ENCODE peak calls at places on chromosomes 6 and 20, in eight cellular contexts. S, D, L, B, G, C, J and N are unnamed samples.
A peak's percentile ranks its signal among the peaks of the same experiment; 100 is the strongest.

GRCh38 chr20:7291946-7292345 is 524.5 kb downstream of the BMP2 start:
- DNase-seq in D (no peak), B (no peak), S (no peak), L (no peak), J (no peak), C (no peak), G (no peak), N (no peak)

GRCh38 chr6:34246249-34246562 is 2.6 kb downstream of the SMIM29 start:
- DNase-seq in L (no peak), S (no peak), D (no peak), G (no peak), B (no peak), C (no peak), J (no peak), N (no peak)

GRCh38 chr6:46749731-46750130 is 3.0 kb downstream of the ANKRD66 start:
- DNase-seq in G (no peak), S (no peak), L (no peak), B (no peak), J (no peak), D (no peak), C (no peak), N (no peak)

GRCh38 chr6:154993026-154993425 is 2.1 kb upstream of the TIAM2 start:
- DNase-seq in G (peak; percentile 24), D (no peak), C (no peak), J (no peak), S (no peak), L (no peak), B (no peak), N (no peak)

GRCh38 chr6:122953766-122954165 is 42.3 kb upstream of the CLVS2 start:
- DNase-seq in C (no peak), J (no peak), G (no peak), L (no peak), B (no peak), D (peak; percentile 29), S (no peak), N (no peak)

GRCh38 chr6:8268156-8268555 is 165.8 kb upstream of the EEF1E1 start:
- DNase-seq in L (no peak), S (no peak), G (no peak), B (no peak), C (no peak), J (no peak), D (no peak), N (no peak)

GRCh38 chr6:160679402-160679769 is 15.3 kb upstream of the LPA start:
- DNase-seq in B (no peak), C (peak; percentile 67), S (no peak), L (peak; percentile 16), D (peak; percentile 5), G (no peak), J (no peak), N (no peak)

GRCh38 chr6:137115653-137116052 is 57.8 kb downstream of the IL22RA2 start:
- DNase-seq in B (no peak), D (peak; percentile 4), G (no peak), C (no peak), J (no peak), S (no peak), L (no peak), N (no peak)

GRCh38 chr20:50099565-50099991 is 13.4 kb downstream of the UBE2V1 start:
- DNase-seq in J (no peak), G (no peak), C (no peak), B (no peak), L (no peak), S (no peak), D (no peak), N (no peak)

GRCh38 chr6:164926686-164927085 is 382.7 kb downstream of the C6orf118 start:
- DNase-seq in L (no peak), J (no peak), S (no peak), B (no peak), D (no peak), G (no peak), C (no peak), N (no peak)

GRCh38 chr20:44742304-44743079 is 3.2 kb upstream of the KCNK15 start:
- DNase-seq in G (no peak), B (no peak), L (no peak), C (no peak), S (peak; percentile 44), D (no peak), J (no peak), N (no peak)

GRCh38 chr20:36482044-36482473 is 59.3 kb upstream of the MYL9 start:
- DNase-seq in S (peak; percentile 90), J (no peak), C (peak; percentile 62), B (peak; percentile 78), L (no peak), G (no peak), D (no peak), N (peak; percentile 68)

GRCh38 chr6:114998492-114998891 is 655.7 kb upstream of the HS3ST5 start:
- DNase-seq in C (no peak), G (no peak), B (no peak), S (no peak), D (no peak), J (no peak), L (no peak), N (no peak)

GRCh38 chr6:106098383-106099234 is 12.5 kb downstream of the PRDM1 start:
- DNase-seq in S (no peak), J (peak; percentile 89), G (peak; percentile 50), L (no peak), D (no peak), B (peak; percentile 50), C (peak; percentile 39), N (no peak)

GRCh38 chr6:14968056-14968643 is 277.7 kb upstream of the JARID2 start:
- DNase-seq in D (no peak), C (no peak), L (no peak), B (no peak), G (no peak), S (no peak), J (no peak), N (no peak)

GRCh38 chr20:4074877-4075455 is 59.6 kb upstream of the RNF24 start:
- DNase-seq in D (no peak), C (no peak), B (no peak), S (no peak), L (no peak), J (no peak), G (no peak), N (no peak)

GRCh38 chr6:166252601-166253000 is 55.6 kb downstream of the PRR18 start:
- DNase-seq in G (no peak), D (no peak), B (no peak), J (no peak), L (no peak), S (no peak), C (no peak), N (no peak)
- H3K27me3 ChIP-seq in G (peaks cover 31% of the 10 kb centered on the region), D (peaks cover 48% of the 10 kb centered on the region), B (peaks cover 52% of the 10 kb centered on the region), J (peaks cover 26% of the 10 kb centered on the region), L (peaks cover 23% of the 10 kb centered on the region), S (peaks cover 42% of the 10 kb centered on the region), C (peaks cover 7% of the 10 kb centered on the region), N (peaks cover 57% of the 10 kb centered on the region)

DNA sequence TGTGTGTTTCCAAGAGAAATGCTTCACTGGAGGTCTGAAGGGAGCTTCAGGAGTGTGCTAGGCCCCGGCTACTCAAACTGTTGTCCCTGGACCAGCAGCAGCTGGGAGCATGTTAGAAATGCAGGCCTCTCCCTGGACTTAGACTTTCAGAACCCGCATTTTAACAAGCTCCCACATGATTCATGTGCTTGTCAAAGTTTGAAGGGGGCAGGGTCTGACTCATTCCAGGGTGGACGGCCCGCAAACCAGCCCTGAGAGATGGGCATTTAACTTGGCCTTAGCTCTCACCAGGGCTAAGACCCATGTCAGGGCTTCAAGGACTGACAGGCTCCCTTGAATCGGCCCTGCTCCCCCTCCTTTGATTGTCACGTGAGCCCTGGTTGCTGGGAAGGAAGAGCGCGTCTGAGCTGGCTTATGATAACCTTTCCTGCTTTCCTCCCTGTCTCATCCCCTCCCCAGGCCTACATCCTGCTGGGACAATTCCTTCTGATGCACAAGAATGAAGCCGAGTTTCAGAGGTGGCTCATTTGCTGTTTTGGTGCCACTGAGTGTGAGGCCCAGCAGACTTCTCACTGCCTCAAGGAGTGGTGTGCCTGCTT is 35.5 kb downstream of the BANF2 start:
- DNase-seq in S (no peak), D (no peak), C (no peak), B (no peak), J (peak; percentile 68), G (no peak), L (no peak), N (no peak)
- H3K27ac ChIP-seq in S (no peak overlapping the region), D (no peak overlapping the region), C (peak overlapping the region; percentile 75), B (no peak overlapping the region), J (peak overlapping the region; percentile 28), G (no peak overlapping the region), L (no peak overlapping the region), N (no peak overlapping the region)

GRCh38 chr6:143971453-143971852 is 36.6 kb downstream of the PLAGL1 start:
- DNase-seq in L (no peak), B (no peak), C (no peak), J (peak; percentile 13), S (no peak), G (no peak), D (no peak), N (no peak)
- H3K27me3 ChIP-seq in L (no peaks in the 10 kb centered on the region), B (no peaks in the 10 kb centered on the region), C (no peaks in the 10 kb centered on the region), J (peaks cover 6% of the 10 kb centered on the region), S (no peaks in the 10 kb centered on the region), G (peaks cover 4% of the 10 kb centered on the region), D (no peaks in the 10 kb centered on the region), N (no peaks in the 10 kb centered on the region)

GRCh38 chr20:58695084-58695722 is 2.6 kb downstream of the NPEPL1 start:
- DNase-seq in S (no peak), L (peak; percentile 7), D (no peak), J (no peak), B (no peak), C (no peak), G (no peak), N (peak; percentile 9)

GRCh38 chr20:58693226-58694006 is 816 bp downstream of the NPEPL1 start:
- DNase-seq in G (peak; percentile 43), J (no peak), B (no peak), L (no peak), C (peak; percentile 34), D (peak; percentile 23), S (no peak), N (peak; percentile 35)

GRCh38 chr20:58692579-58693225 is at the start of gene NPEPL1:
- DNase-seq in G (peak; percentile 94), C (peak; percentile 65), L (peak; percentile 60), J (peak; percentile 67), B (peak; percentile 50), S (peak; percentile 83), D (peak; percentile 71), N (peak; percentile 75)

GRCh38 chr20:58695895-58696375 is 3.3 kb downstream of the NPEPL1 start:
- DNase-seq in J (no peak), L (no peak), C (no peak), D (no peak), G (no peak), B (no peak), S (no peak), N (peak; percentile 11)

DNA sequence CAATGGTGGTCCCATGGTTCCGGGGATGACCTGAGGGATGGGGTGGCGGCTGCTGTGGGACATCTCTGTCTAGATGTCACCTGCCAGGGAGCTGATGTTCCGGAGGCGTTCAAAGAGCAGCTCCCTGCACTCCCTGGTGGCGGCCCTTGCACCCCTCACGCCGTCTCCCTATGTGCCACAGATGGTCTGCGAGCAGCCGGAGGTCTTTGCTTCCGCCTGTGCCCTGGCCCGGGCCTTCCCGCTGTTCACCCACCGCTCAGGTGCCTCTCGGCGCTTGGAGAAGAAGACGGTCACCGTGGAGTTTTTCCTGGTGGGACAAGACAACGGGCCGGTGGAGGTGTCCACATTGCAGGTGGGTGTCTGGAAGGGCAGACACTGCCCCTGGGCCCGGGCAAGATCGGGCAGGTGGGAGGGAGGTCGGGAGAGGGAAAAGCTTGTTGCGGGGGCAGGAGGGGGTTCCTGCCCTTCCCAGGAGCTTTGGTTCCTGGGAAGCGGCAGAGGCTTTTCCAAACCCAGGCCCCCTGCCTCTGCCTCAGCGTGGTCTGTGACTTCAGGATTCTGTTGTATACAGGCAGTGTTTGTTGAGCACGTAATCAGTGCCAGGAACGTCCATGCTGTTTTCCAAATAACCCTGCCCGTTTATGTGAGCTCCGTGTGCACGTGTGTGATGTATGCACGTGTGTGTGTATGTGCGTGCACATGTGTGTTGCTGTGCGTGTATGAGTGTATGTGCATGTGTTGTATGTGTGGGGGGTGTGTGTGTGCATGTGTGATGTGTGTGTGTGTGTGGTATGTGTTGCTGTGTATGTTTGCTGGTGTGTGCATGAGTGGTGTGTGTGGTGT is 1.9 kb downstream of the NPEPL1 start:
- DNase-seq in G (no peak), S (no peak), D (no peak), B (no peak), C (no peak), L (no peak), J (no peak), N (peak; percentile 13)
- H3K27ac ChIP-seq in G (no peak overlapping the region), S (no peak overlapping the region), D (no peak overlapping the region), B (no peak overlapping the region), C (no peak overlapping the region), L (no peak overlapping the region), J (no peak overlapping the region), N (no peak overlapping the region)